ENCODE peak calls at places on chromosome 12, in six cellular contexts. L is K562, O is GM12891, W is HepG2, V is H1, H is GM12878. X is an unnamed sample.

GRCh38 chr12:82504411-82504810 is 146.1 kb downstream of the METTL25 start:
- DNase-seq in O (no peak), V (no peak), H (no peak), W (no peak), L (no peak), X (no peak)

GRCh38 chr12:105342464-105342863 is 12.0 kb downstream of the C12orf75 start:
- DNase-seq in V (no peak), W (no peak), H (no peak), O (no peak), L (no peak), X (no peak)

GRCh38 chr12:31444801-31445200 is 118.9 kb upstream of the SINHCAF start:
- DNase-seq in O (no peak), V (no peak), W (no peak), H (no peak), L (no peak), X (no peak)

GRCh38 chr12:122841544-122842321 is 6.5 kb downstream of the HIP1R start:
- DNase-seq in H (no peak), V (no peak), O (no peak), W (peak), L (no peak), X (no peak)

GRCh38 chr12:124659003-124659402 is 91.6 kb upstream of the NCOR2 start:
- DNase-seq in H (no peak), V (no peak), W (no peak), O (no peak), L (no peak), X (no peak)

GRCh38 chr12:123634142-123634561 is 523 bp downstream of the GTF2H3 start:
- DNase-seq in H (no peak), L (no peak), O (no peak), V (no peak), W (no peak), X (no peak)

GRCh38 chr12:106594447-106594846 is 11.6 kb downstream of the RFX4 start:
- DNase-seq in W (no peak), L (peak), H (no peak), O (no peak), V (no peak), X (no peak)

GRCh38 chr12:123306200-123306599 is 34.5 kb upstream of the CDK2AP1 start:
- DNase-seq in V (no peak), L (no peak), O (no peak), W (no peak), H (no peak), X (no peak)

GRCh38 chr12:6146951-6147350 is 22.5 kb upstream of the VWF start:
- DNase-seq in V (no peak), W (no peak), O (no peak), L (no peak), H (no peak), X (no peak)

GRCh38 chr12:80364056-80364455 is 80.0 kb upstream of the PTPRQ start:
- DNase-seq in V (no peak), L (no peak), O (no peak), H (no peak), W (no peak), X (no peak)

GRCh38 chr12:124558298-124558697 is 9.1 kb downstream of the NCOR2 start:
- DNase-seq in V (no peak), W (no peak), O (no peak), H (no peak), L (no peak), X (no peak)

GRCh38 chr12:19208456-19208855 is 78.9 kb downstream of the PLEKHA5 start:
- DNase-seq in W (no peak), H (no peak), O (no peak), L (no peak), V (no peak), X (no peak)

GRCh38 chr12:2495452-2496112 is 299.2 kb upstream of the FKBP4 start:
- DNase-seq in L (no peak), O (no peak), H (no peak), V (no peak), W (no peak), X (no peak)

GRCh38 chr12:114320101-114320500 is 85.8 kb downstream of the TBX5 start:
- DNase-seq in W (no peak), O (no peak), L (no peak), V (no peak), H (no peak), X (no peak)

GRCh38 chr12:19665105-19665900 is 226.0 kb downstream of the AEBP2 start:
- DNase-seq in H (no peak), W (no peak), O (no peak), L (no peak), V (no peak), X (no peak)

GRCh38 chr12:9115731-9116689 is at the start of gene A2M:
- DNase-seq in L (no peak), V (no peak), O (no peak), W (peak), H (no peak), X (no peak)
- TF ChIP-seq POLR2AphosphoS5 in L (no peak), V (no peak), O (no peak), W (peak), H (no peak), X (no peak)

DNA sequence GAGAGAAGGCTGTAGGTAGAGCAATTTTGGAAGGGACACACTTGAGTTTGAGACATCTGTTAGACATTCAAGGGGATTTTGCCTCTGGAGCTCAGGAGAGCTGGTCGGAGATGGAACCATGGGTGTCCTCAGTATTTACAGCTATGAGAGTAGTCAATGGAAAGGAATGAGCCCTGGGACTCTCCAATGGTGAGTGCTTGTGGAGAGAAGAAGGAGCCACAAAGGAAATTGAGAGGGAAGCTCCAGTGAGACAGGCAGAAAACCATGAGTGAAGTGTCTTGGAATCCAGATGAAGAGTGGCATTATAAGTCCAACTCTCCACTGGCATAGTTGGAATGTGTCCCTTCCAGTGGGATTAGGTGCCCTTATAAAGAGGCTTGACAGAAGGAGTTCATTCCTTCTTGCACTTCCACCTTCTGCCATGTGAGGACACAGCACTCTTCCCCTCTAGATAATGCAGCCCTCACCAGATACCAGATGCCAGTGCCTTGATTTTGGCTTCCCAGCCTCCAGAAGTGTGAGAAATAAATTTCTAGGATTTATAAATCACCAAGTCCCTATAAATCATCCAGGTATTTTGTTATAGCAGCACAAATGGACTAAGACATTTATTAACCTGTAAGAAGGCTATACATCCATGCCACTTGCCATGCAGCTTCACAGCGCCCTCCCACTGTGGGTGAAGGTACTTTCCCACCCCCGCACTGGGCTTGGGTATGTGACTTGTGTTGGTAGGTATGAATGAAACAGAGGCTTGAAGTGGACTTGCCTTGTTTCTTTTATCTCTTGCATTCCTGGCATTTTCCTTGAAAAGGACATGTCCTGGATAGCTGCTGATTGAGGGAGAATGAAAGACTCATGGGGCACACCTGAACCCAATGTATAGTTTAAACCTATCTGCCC is 27.3 kb downstream of the LLPH start:
- DNase-seq in H (no peak), L (peak), W (no peak), O (no peak), V (no peak), X (no peak)
- TF ChIP-seq TAF1 in H (no peak), L (no peak), W (no peak), O (no peak), V (no peak), X (no peak)

DNA sequence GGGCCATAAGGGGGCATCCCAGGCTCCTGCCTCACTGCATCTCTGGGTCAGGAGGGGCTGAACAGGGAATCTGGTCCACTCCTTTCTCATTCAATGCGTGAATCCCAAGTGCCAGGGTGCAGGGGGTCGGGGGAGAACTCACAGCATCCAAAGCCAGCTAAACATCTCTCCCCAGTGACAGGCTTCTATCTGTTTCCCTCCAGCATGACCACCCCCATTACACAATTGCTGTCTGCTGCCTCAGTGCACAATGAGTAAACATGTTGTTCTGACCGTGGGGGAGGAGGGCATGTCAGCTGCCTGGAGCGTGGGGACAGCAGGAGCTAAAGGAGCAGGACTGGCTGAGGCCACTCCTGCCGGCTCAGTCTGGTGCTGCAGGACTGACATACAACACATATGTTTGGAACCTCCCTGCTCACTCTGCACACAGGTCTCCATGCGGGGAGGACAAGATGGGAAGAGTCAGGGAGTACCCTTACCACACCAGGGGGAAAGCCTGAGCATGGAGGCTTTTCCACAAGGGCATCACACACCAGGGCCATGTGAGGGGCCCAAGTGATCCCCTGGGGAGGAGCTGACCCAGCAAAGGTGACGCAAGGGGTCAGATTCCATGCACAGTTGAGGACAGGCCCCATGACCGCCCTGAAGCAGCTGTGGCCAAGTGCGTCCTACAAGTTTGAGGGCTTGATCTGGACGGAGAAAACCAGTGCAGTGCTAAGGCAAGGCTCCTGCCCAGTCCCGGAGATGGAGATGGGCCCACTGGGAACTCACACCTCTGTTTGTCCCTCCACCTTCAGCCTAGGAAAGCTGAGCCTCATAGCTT is 1.4 kb downstream of the TNS2 start:
- DNase-seq in W (peak), V (no peak), O (peak), L (no peak), H (no peak), X (peak)
- TF ChIP-seq POLR2A in W (no peak), V (no peak), O (no peak), L (no peak), H (no peak), X (no peak)

DNA sequence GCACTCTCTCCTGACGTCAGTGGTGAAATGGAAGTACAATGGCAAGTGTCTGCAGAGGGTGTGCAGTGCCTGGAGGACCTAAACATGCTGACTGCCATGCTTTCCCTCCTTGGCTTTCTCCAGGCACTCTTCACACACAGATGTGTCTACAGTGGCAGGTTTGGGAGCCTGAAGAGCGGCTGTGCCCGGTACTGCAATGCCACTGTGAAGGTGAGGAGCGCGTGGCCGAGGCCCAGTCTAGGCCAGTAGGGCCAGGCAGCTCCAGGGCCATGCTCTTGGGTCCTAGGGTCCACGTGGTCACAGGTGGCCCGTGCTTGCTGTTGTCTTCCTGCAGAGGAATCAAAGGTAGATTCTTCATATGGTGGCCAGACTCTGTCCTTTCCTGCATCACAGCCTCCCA is 81.4 kb downstream of the STAB2 start:
- DNase-seq in W (no peak), H (no peak), O (no peak), V (no peak), L (no peak), X (no peak)
- TF ChIP-seq POLR2AphosphoS5 in W (no peak), H (no peak), O (no peak), V (no peak), L (no peak), X (no peak)

X was measured in GM12892.